ENCODE peak calls at places on chromosomes 13 and 19, in four cellular contexts. C is upper lobe of left lung, Q is lower leg skin, I is tibial nerve. D is an unnamed sample.

GRCh38 chr19:14804755-14805154 is 26.4 kb upstream of the ADGRE2 start:
- DNase-seq in C (no peak), Q (no peak), I (no peak), D (no peak)

GRCh38 chr19:13053761-13054604 is 48.7 kb downstream of the LYL1 start:
- DNase-seq in C (peak; percentile 78), Q (peak; percentile 69), I (peak; percentile 83), D (no peak)

GRCh38 chr19:49954933-49955332 is 6.0 kb downstream of the SIGLEC11 start:
- DNase-seq in C (no peak), Q (no peak), I (no peak), D (no peak)

GRCh38 chr19:12726988-12727316 is 3.2 kb upstream of the TNPO2 start:
- DNase-seq in C (no peak), Q (no peak), I (no peak), D (no peak)

GRCh38 chr13:22505489-22505888 is 675.3 kb upstream of the SGCG start:
- DNase-seq in C (no peak), Q (no peak), I (no peak), D (no peak)

GRCh38 chr19:7522923-7523667 is 671 bp downstream of the MCOLN1 start:
- DNase-seq in C (no peak), Q (peak; percentile 47), I (no peak), D (no peak)

GRCh38 chr13:36887758-36888521 is 32.1 kb downstream of the SMAD9 start:
- DNase-seq in C (no peak), Q (no peak), I (no peak), D (no peak)

GRCh38 chr19:23787106-23787505 is 28.4 kb upstream of the ZNF681 start:
- DNase-seq in C (no peak), Q (no peak), I (no peak), D (no peak)

GRCh38 chr13:85985791-85986190 is 186.6 kb upstream of the SLITRK6 start:
- DNase-seq in C (no peak), Q (no peak), I (no peak), D (no peak)

GRCh38 chr19:35555301-35556005 is 8.0 kb downstream of the ATP4A start:
- DNase-seq in C (no peak), Q (no peak), I (no peak), D (no peak)

GRCh38 chr13:56893843-56894242 is 246.9 kb upstream of the PRR20A start:
- DNase-seq in C (no peak), Q (no peak), I (no peak), D (no peak)

GRCh38 chr13:96822900-96823299 is 171.4 kb downstream of the OXGR1 start:
- DNase-seq in C (no peak), Q (peak; percentile 52), I (no peak), D (no peak)

GRCh38 chr13:54852831-54853230 is 1824.2 kb downstream of the OLFM4 start:
- DNase-seq in C (no peak), Q (no peak), I (no peak), D (no peak)

GRCh38 chr13:39107484-39108040 is 69.3 kb downstream of the NHLRC3 start:
- DNase-seq in C (no peak), Q (no peak), I (no peak), D (no peak)

GRCh38 chr13:41554626-41555386 is 97.5 kb downstream of the RGCC start:
- DNase-seq in C (no peak), Q (no peak), I (no peak), D (peak; percentile 55)

GRCh38 chr19:45474191-45474940 is 6.6 kb downstream of the FOSB start:
- DNase-seq in C (peak; percentile 61), Q (no peak), I (no peak), D (no peak)
- TF ChIP-seq POLR2A in C (no peak), Q (no peak), I (no peak), D (no peak)

DNA sequence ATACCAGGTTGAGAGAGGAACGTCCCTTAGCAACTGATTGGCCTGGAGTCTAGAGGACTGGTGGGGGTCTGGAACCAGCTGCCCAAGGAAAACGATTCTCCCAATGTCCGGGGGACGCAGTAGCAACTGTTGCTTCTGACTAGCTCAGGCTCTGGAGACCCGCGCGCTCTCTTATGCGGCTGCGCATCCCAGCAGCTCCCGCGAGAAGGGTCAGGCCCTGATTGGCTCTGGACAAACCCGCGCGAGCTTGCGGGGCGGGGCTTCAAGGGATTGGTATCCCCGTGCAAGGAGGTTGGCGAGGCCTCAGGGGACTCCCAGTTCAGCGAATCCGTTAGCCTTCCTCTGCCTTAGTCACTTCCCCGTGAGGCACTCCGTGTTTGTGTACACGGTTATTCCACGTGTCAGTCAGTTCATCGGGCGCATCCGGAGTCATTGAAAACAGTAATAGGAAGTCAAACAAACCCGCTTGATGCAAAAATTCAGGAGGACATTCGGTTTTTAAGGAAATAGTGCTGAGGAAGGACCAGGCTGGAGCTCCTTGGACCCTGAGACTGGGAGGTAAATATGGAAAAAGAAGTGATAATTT is 20.2 kb downstream of the SIGLECL1 start:
- DNase-seq in C (peak; percentile 73), Q (no peak), I (no peak), D (no peak)
- TF ChIP-seq POLR2A in C (no peak), Q (no peak), I (no peak), D (no peak)

DNA sequence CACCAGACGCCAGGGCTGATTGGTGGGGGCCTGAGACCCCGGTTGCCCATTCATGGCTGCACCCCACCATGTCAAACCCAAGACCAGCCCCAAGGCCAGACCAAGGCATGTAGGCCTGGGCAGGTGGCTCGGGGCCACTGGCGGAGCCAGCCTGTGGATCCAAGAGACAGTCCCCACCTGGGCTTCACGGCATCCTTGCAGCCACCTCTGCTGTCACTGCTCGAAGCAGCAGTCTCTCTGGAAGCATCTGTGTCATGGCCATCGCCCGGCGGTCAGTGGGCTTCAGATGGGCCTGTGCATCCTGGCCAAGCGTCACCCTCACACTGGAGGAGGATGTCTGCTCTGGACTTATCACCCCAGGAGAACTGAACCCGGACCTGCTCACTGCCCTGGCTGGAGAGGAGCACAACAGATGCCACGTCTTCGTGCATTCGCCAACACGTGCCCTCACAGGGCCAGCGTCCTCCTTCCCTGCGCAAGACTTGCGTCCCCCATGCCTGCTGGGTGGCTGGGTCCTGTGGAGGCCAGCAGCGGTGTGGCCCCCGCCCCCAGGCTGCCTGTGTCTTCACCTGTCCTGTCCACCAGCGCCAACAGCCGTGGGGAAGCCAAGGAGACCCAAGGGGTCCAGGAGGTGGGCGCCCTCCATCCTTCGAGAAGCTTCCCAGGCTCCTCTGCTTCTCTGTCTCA is 3.6 kb upstream of the TEKTIP1 start:
- DNase-seq in C (peak; percentile 75), Q (no peak), I (no peak), D (no peak)
- TF ChIP-seq POLR2A in C (no peak), Q (no peak), I (no peak), D (no peak)

GRCh38 chr19:41530184-41530534 is 45.8 kb upstream of the CEACAM21 start:
- DNase-seq in C (no peak), Q (no peak), I (no peak), D (no peak)

GRCh38 chr19:41530761-41531301 is 45.1 kb upstream of the CEACAM21 start:
- DNase-seq in C (no peak), Q (peak; percentile 34), I (peak; percentile 49), D (no peak)

GRCh38 chr19:41533691-41534090 is 42.3 kb upstream of the CEACAM21 start:
- DNase-seq in C (no peak), Q (no peak), I (no peak), D (no peak)

GRCh38 chr19:41532526-41532925 is 43.4 kb upstream of the CEACAM21 start:
- DNase-seq in C (no peak), Q (no peak), I (no peak), D (no peak)

GRCh38 chr19:41531438-41532311 is 44.3 kb upstream of the CEACAM21 start:
- DNase-seq in C (no peak), Q (peak; percentile 86), I (peak; percentile 85), D (peak; percentile 39)
- TF ChIP-seq POLR2A in C (no peak), Q (peak; percentile 79), I (peak; percentile 57), D (peak; percentile 99)

GRCh38 chr19:11246941-11247340 is 7.5 kb downstream of the ANGPTL8 start:
- DNase-seq in C (no peak), Q (no peak), I (no peak), D (no peak)

GRCh38 chr19:11248852-11249251 is 9.4 kb downstream of the ANGPTL8 start:
- DNase-seq in C (no peak), Q (no peak), I (no peak), D (no peak)

GRCh38 chr19:11247391-11247790 is 8.0 kb downstream of the ANGPTL8 start:
- DNase-seq in C (peak; percentile 68), Q (no peak), I (no peak), D (no peak)

GRCh38 chr19:11244846-11245589 is 5.6 kb downstream of the ANGPTL8 start:
- DNase-seq in C (no peak), Q (no peak), I (no peak), D (no peak)

GRCh38 chr19:11247934-11248333 is 8.5 kb downstream of the ANGPTL8 start:
- DNase-seq in C (peak; percentile 48), Q (no peak), I (no peak), D (no peak)
- TF ChIP-seq POLR2A in C (no peak), Q (no peak), I (no peak), D (no peak)

GRCh38 chr19:47146920-47147319 is 16.3 kb downstream of the SAE1 start:
- DNase-seq in C (no peak), Q (no peak), I (no peak), D (no peak)
- TF ChIP-seq POLR2A in C (no peak), Q (no peak), I (no peak), D (no peak)

GRCh38 chr19:19366691-19367396 is 38.6 kb upstream of the GATAD2A start:
- DNase-seq in C (peak; percentile 91), Q (no peak), I (peak; percentile 37), D (peak; percentile 69)

GRCh38 chr19:19368087-19368486 is 37.4 kb upstream of the GATAD2A start:
- DNase-seq in C (no peak), Q (no peak), I (no peak), D (no peak)

GRCh38 chr19:19371056-19371455 is 34.4 kb upstream of the GATAD2A start:
- DNase-seq in C (no peak), Q (no peak), I (no peak), D (no peak)

GRCh38 chr19:19372656-19373416 is 32.6 kb upstream of the GATAD2A start:
- DNase-seq in C (no peak), Q (peak; percentile 69), I (peak; percentile 25), D (no peak)
- TF ChIP-seq POLR2A in C (no peak), Q (no peak), I (peak; percentile 15), D (no peak)

GRCh38 chr19:19203012-19203856 is at the start of gene NR2C2AP:
- DNase-seq in C (peak; percentile 94), Q (peak; percentile 91), I (peak; percentile 86), D (peak; percentile 98)
- TF ChIP-seq POLR2A in C (no peak), Q (no peak), I (no peak), D (peak; percentile 38)

GRCh38 chr13:63629591-63629990 is 2213.9 kb upstream of the PCDH20 start:
- DNase-seq in C (no peak), Q (no peak), I (no peak), D (no peak)

GRCh38 chr13:63625869-63626268 is 2210.2 kb upstream of the PCDH20 start:
- DNase-seq in C (no peak), Q (no peak), I (no peak), D (no peak)

GRCh38 chr13:63631006-63631405 is 2215.4 kb upstream of the PCDH20 start:
- DNase-seq in C (no peak), Q (no peak), I (no peak), D (no peak)

GRCh38 chr13:63628310-63628709 is 2212.7 kb upstream of the PCDH20 start:
- DNase-seq in C (no peak), Q (no peak), I (no peak), D (no peak)
- TF ChIP-seq POLR2A in C (no peak), Q (no peak), I (no peak), D (no peak)

GRCh38 chr19:16897572-16898056 is 8.8 kb downstream of the F2RL3 start:
- DNase-seq in C (peak; percentile 91), Q (no peak), I (no peak), D (no peak)
- TF ChIP-seq POLR2A in C (no peak), Q (no peak), I (no peak), D (no peak)